ENCODE peak calls at places on chromosomes 13 and 19, in six cellular contexts. O is mammary epithelial cell, I is heart left ventricle, R is neural progenitor cell, G is substantia nigra, Y is AG04450. M is an unnamed sample.

GRCh38 chr19:752652-753517 is 2.0 kb downstream of the MISP start:
- DNase-seq in I (peak), Y (peak), G (no peak), O (peak), R (no peak), M (peak)

GRCh38 chr13:28438598-28439334 is 56.2 kb downstream of the FLT1 start:
- DNase-seq in R (no peak), Y (no peak), G (no peak), O (no peak), I (no peak), M (no peak)

GRCh38 chr13:43005460-43006236 is 13.6 kb upstream of the EPSTI1 start:
- DNase-seq in I (no peak), Y (no peak), G (no peak), R (no peak), O (no peak), M (no peak)

GRCh38 chr19:58372311-58373133 is 8.3 kb downstream of the ZNF837 start:
- DNase-seq in R (no peak), I (peak), O (no peak), G (no peak), Y (no peak), M (no peak)

GRCh38 chr19:37217533-37217854 is 520 bp upstream of the ZNF383 start:
- DNase-seq in Y (no peak), O (no peak), R (no peak), I (no peak), G (no peak), M (no peak)

GRCh38 chr13:34678154-34678553 is 263.9 kb upstream of the NBEA start:
- DNase-seq in G (no peak), R (no peak), Y (no peak), O (peak), I (no peak), M (peak)

GRCh38 chr13:51771418-51772104 is 32.4 kb downstream of the DHRS12 start:
- DNase-seq in Y (no peak), R (no peak), G (no peak), O (no peak), I (no peak), M (no peak)

GRCh38 chr13:112723771-112724170 is 33.9 kb downstream of the ATP11A start:
- DNase-seq in Y (no peak), R (no peak), I (no peak), O (no peak), G (no peak), M (no peak)

GRCh38 chr19:40721936-40722661 is 5.2 kb downstream of the ITPKC start:
- DNase-seq in I (no peak), G (no peak), Y (no peak), O (peak), R (no peak), M (no peak)

GRCh38 chr13:49374585-49375290 is 69.1 kb downstream of the CAB39L start:
- DNase-seq in Y (peak), O (peak), R (no peak), I (no peak), G (no peak), M (no peak)

DNA sequence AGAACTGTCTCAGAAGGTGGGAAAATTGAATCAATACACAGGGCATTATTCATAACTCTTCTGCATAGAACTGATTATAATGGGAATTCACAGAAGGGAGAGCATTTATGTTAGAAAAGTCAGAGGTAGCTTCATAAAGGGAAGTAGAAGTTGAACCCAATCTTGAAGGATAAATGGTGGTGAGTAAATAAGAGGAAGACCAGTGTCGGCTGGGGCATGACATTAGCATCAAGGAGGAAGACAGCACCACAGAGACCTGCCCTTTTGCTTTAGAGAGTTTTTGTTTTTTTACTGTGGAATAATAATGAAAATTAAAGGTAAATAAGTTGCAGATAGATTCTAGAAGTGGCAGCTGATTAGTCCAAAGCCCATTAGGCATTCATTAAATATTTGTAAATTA is 21.9 kb downstream of the CDC16 start:
- DNase-seq in I (no peak), Y (no peak), R (no peak), G (no peak), O (no peak), M (no peak)
- H3K27ac ChIP-seq in I (no peak), Y (no peak), R (no peak), G (no peak), O (no peak), M (no peak)

DNA sequence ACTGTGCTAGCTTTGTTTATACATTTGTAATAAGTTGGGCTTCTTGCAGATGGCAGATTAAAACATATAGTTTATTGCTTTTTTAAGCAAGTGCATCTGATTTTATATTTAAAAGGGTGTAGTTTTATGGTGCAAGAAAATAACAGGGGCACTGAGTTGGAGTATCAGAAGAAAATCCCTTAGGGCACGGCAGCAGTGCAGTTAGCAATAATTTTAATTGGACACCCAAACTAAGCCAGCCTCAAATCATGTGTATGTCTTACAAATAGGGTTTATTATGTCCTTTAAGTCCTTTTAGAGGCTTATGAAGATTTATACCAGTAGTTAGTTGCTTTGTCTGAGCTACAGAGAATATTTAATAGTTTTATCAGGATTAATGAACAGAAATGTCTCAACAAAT is 57.4 kb downstream of the GPC6 start:
- DNase-seq in I (no peak), Y (no peak), O (no peak), G (no peak), R (no peak), M (no peak)
- H3K27ac ChIP-seq in I (no peak), Y (no peak), O (no peak), G (no peak), R (no peak), M (no peak)

GRCh38 chr13:109807345-109807744 is 21.0 kb upstream of the IRS2 start:
- DNase-seq in O (no peak), I (no peak), Y (no peak), G (no peak), R (no peak), M (peak)

GRCh38 chr13:109803822-109804221 is 17.4 kb upstream of the IRS2 start:
- DNase-seq in R (no peak), O (peak), G (no peak), Y (no peak), I (no peak), M (peak)

GRCh38 chr13:109804654-109805053 is 18.3 kb upstream of the IRS2 start:
- DNase-seq in R (no peak), Y (no peak), I (no peak), O (no peak), G (no peak), M (peak)

GRCh38 chr13:109802936-109803335 is 16.6 kb upstream of the IRS2 start:
- DNase-seq in O (no peak), G (no peak), Y (no peak), R (no peak), I (no peak), M (peak)
- H3K27ac ChIP-seq in O (no peak), G (no peak), Y (no peak), R (no peak), I (no peak), M (no peak)

DNA sequence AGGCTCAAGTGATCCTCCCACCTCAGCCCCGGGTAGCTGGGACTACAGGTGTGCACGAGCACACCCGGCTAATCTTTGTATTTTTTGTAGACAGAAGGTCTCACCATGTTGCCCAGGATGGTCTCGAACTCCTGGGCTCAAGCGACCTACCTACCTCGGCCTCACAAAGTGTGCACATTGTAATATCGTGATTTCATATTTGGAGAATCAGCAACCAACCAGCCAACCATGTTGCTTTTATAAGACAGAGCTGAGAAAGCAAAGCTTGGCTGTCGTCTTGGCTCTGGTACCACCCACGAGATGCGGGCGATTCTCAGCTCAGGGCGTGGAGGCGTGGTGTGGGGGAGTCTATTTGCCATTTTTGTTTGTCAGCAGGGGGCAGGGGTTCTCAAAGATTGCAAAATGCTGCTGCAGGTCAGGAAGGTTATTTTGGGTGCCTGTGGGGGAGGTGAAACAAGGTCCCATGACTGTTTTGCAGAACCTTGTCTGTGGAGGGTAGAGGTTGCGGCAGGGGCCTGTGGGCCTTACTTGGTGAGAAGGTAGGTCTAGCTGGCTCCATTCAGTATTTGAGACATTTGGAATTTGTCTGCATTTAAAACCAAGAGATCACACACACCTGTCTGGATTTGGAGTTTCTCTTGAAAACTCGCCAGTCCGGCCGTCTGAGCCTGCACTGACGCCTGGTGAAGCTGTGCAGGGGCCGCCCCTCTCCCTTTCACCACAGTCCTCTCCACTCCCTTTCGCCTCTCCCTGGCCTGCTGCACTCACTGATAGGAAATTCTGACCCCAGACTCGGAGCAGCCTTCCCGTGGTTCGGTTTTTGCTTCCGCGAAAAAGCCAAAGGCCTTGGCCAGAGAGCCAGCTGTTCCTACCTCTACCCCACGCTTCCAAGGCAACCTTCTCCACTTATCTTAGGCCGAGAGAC is 15.4 kb downstream of the TNFAIP8L1 start:
- DNase-seq in Y (no peak), G (no peak), I (no peak), O (no peak), R (no peak), M (no peak)
- H3K27ac ChIP-seq in Y (no peak), G (no peak), I (peak), O (no peak), R (no peak), M (no peak)

GRCh38 chr19:2602391-2603181 is 99.9 kb downstream of the GNG7 start:
- DNase-seq in G (no peak), O (peak), R (peak), Y (peak), I (peak), M (peak)

GRCh38 chr19:2607712-2608601 is 94.5 kb downstream of the GNG7 start:
- DNase-seq in Y (no peak), O (no peak), I (no peak), G (no peak), R (no peak), M (no peak)

GRCh38 chr19:2604747-2605329 is 97.7 kb downstream of the GNG7 start:
- DNase-seq in O (no peak), I (no peak), Y (no peak), G (no peak), R (no peak), M (no peak)

GRCh38 chr19:2600914-2601870 is 101.3 kb downstream of the GNG7 start:
- DNase-seq in O (no peak), Y (no peak), R (no peak), I (no peak), G (no peak), M (no peak)

DNA sequence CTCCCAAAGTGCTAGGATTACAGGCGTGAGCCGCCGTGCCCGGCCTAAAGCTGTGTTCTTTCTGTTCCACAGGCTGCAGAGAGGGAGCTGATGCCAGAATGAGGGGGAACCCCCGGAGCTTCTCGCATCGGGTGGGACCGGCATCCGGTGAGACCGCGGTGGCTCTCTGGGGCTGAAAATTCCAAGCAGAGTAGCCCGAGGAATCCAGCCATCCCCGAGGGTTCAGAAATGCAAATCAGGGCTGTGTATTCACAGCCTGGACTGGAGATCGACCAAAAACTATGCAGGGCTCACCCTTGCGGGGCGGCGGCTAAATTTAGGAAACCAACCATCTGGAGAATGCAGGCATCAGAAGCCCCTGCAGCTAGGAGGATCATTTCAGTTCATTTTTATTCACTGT is 99.2 kb downstream of the GNG7 start:
- DNase-seq in R (peak), I (peak), O (no peak), Y (no peak), G (no peak), M (no peak)
- H3K27ac ChIP-seq in R (no peak), I (peak), O (no peak), Y (peak), G (no peak), M (peak)

GRCh38 chr19:19068659-19069509 is 5.1 kb downstream of the SLC25A42 start:
- DNase-seq in Y (no peak), I (no peak), R (no peak), O (no peak), G (no peak), M (no peak)
- H3K27ac ChIP-seq in Y (no peak), I (peak), R (no peak), O (no peak), G (no peak), M (no peak)

DNA sequence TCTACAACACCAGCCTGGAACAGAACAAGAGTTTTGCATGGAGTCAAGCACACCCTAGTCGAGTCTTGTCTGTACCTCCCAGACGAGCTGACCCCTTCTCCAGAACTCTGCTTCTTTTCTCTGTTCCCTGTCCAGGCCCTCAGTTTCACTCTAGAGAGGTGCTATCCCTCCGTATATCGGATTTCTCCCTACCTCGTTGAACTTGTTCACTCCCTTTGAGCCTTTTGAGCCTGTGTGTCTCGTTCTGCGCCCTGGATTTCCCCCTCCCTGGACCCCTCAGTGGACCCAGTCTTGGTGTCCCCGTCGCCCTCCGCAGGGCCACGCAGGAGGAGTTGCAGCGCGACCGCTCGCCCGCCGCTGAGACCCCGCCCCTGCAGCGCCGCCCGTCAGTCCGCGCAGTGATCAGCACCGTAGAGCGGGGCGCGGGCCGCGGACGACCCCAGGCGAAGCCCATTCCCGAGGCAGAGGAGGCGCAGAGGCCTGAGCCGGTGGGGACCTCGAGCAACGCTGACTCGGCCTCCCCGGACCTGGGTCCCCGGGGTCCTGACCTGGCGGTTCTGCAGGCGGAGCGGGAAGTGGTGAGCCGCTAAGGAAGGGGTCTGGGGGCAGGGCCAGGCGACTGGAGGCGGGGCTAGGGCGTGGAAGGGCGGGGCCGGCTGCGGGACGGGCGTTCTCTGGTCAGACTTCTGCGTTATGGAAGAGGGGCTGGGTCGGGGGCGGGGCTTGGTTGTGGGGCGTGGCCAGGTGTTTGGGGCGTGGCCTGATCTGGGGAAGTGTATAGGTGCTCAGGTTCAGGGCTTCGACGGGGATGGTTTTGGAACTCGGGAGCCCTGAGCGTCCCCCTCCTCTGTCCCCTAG is 5.5 kb downstream of the EPS8L1 start:
- DNase-seq in I (peak), Y (no peak), G (no peak), R (peak), O (peak), M (peak)
- H3K27ac ChIP-seq in I (no peak), Y (no peak), G (no peak), R (no peak), O (no peak), M (no peak)